ENCODE peak calls at places on chromosomes 13 and 19, in nine cellular contexts. Q, A, M, U, L, K, Z, X and H are unnamed samples.
A peak's percentile ranks its signal among the peaks of the same experiment; 100 is the strongest.

GRCh38 chr19:47658431-47659383 is 49.8 kb downstream of the BICRA start:
- DNase-seq in Q (no peak), A (peak; percentile 67), M (peak; percentile 52), U (no peak), L (no peak), K (no peak), Z (peak; percentile 79), X (no peak), H (no peak)

GRCh38 chr13:70623260-70623659 is 515.0 kb upstream of the KLHL1 start:
- DNase-seq in Q (peak; percentile 26), A (peak; percentile 17), M (no peak), U (no peak), L (no peak), K (no peak), Z (no peak), X (peak; percentile 0), H (no peak)

GRCh38 chr19:30046522-30046921 is 104.5 kb downstream of the URI1 start:
- DNase-seq in Q (no peak), A (no peak), M (no peak), U (no peak), L (no peak), K (no peak), Z (no peak), X (peak; percentile 1), H (no peak)

GRCh38 chr13:50123002-50123401 is 107.8 kb downstream of the KCNRG start:
- DNase-seq in Q (no peak), A (no peak), M (no peak), U (no peak), L (no peak), K (no peak), Z (no peak), X (no peak), H (no peak)

GRCh38 chr19:29263305-29264080 is 50.5 kb upstream of the UQCRFS1 start:
- DNase-seq in Q (peak; percentile 57), A (peak; percentile 64), M (peak; percentile 73), U (peak; percentile 59), L (peak; percentile 4), K (peak; percentile 50), Z (peak; percentile 49), X (peak; percentile 17), H (peak; percentile 46)

GRCh38 chr13:49996166-49996915 is 501 bp upstream of the TRIM13 start:
- DNase-seq in Q (peak; percentile 92), A (peak; percentile 97), M (peak; percentile 90), U (peak; percentile 52), L (peak; percentile 87), K (peak; percentile 77), Z (peak; percentile 93), X (peak; percentile 90), H (peak; percentile 88)

GRCh38 chr19:19406878-19407639 is 1.6 kb downstream of the GATAD2A start:
- DNase-seq in Q (no peak), A (peak; percentile 72), M (peak; percentile 34), U (no peak), L (peak; percentile 56), K (no peak), Z (peak; percentile 72), X (peak; percentile 45), H (no peak)

GRCh38 chr19:2575734-2576481 is 100.0 kb downstream of the GADD45B start:
- DNase-seq in Q (no peak), A (peak; percentile 68), M (peak; percentile 28), U (no peak), L (no peak), K (peak; percentile 18), Z (peak; percentile 47), X (peak; percentile 69), H (no peak)

GRCh38 chr19:1819211-1819975 is 7.3 kb upstream of the ATP8B3 start:
- DNase-seq in Q (no peak), A (no peak), M (no peak), U (no peak), L (no peak), K (no peak), Z (no peak), X (no peak), H (no peak)

GRCh38 chr19:40578442-40578908 is 1.8 kb downstream of the SHKBP1 start:
- DNase-seq in Q (no peak), A (no peak), M (no peak), U (peak; percentile 79), L (no peak), K (no peak), Z (no peak), X (peak; percentile 41), H (no peak)

GRCh38 chr13:37617162-37617561 is 18.6 kb upstream of the POSTN start:
- DNase-seq in Q (no peak), A (peak; percentile 6), M (peak; percentile 3), U (no peak), L (peak; percentile 24), K (no peak), Z (no peak), X (peak; percentile 80), H (no peak)

GRCh38 chr13:77328819-77329132 is 1.9 kb upstream of the MYCBP2 start:
- DNase-seq in Q (no peak), A (no peak), M (no peak), U (no peak), L (no peak), K (no peak), Z (no peak), X (no peak), H (no peak)

GRCh38 chr13:77326905-77327604 is at the start of gene MYCBP2:
- DNase-seq in Q (peak; percentile 93), A (peak; percentile 98), M (peak; percentile 85), U (peak; percentile 77), L (peak; percentile 99), K (peak; percentile 85), Z (peak; percentile 98), X (peak; percentile 99), H (peak; percentile 96)

GRCh38 chr13:77330009-77330471 is 3.1 kb upstream of the MYCBP2 start:
- DNase-seq in Q (no peak), A (no peak), M (no peak), U (no peak), L (no peak), K (no peak), Z (no peak), X (no peak), H (no peak)

GRCh38 chr13:77331421-77331820 is 4.5 kb upstream of the MYCBP2 start:
- DNase-seq in Q (no peak), A (no peak), M (no peak), U (no peak), L (no peak), K (no peak), Z (no peak), X (no peak), H (no peak)

GRCh38 chr13:77329133-77330008 is 2.5 kb upstream of the MYCBP2 start:
- DNase-seq in Q (peak; percentile 83), A (peak; percentile 93), M (peak; percentile 44), U (peak; percentile 68), L (peak; percentile 92), K (peak; percentile 76), Z (peak; percentile 90), X (peak; percentile 96), H (peak; percentile 54)
- TF ChIP-seq CTCF in Q (no peak), A (no peak), M (no peak), U (no peak), L (no peak), K (no peak), Z (no peak), X (no peak), H (no peak)

GRCh38 chr19:37718357-37718756 is 1.2 kb downstream of the ZNF607 start:
- DNase-seq in Q (no peak), A (peak; percentile 6), M (no peak), U (no peak), L (peak; percentile 2), K (no peak), Z (peak; percentile 27), X (no peak), H (no peak)

GRCh38 chr19:37719927-37720265 is 335 bp upstream of the ZNF607 start:
- DNase-seq in Q (no peak), A (no peak), M (no peak), U (no peak), L (no peak), K (no peak), Z (no peak), X (no peak), H (no peak)

GRCh38 chr19:37725181-37725580 is 5.6 kb upstream of the ZNF607 start:
- DNase-seq in Q (no peak), A (no peak), M (no peak), U (no peak), L (no peak), K (no peak), Z (no peak), X (no peak), H (no peak)

GRCh38 chr19:37716140-37716539 is 3.4 kb downstream of the ZNF607 start:
- DNase-seq in Q (no peak), A (no peak), M (no peak), U (no peak), L (no peak), K (no peak), Z (no peak), X (no peak), H (no peak)

GRCh38 chr19:37719111-37719926 is at the start of gene ZNF607:
- DNase-seq in Q (peak; percentile 95), A (peak; percentile 98), M (peak; percentile 96), U (peak; percentile 99), L (peak; percentile 91), K (peak; percentile 90), Z (peak; percentile 95), X (peak; percentile 84), H (peak; percentile 93)
- TF ChIP-seq CTCF in Q (peak; percentile 59), A (peak; percentile 58), M (no peak), U (peak; percentile 58), L (peak; percentile 71), K (peak; percentile 68), Z (peak; percentile 35), X (peak; percentile 53), H (peak; percentile 65)

DNA sequence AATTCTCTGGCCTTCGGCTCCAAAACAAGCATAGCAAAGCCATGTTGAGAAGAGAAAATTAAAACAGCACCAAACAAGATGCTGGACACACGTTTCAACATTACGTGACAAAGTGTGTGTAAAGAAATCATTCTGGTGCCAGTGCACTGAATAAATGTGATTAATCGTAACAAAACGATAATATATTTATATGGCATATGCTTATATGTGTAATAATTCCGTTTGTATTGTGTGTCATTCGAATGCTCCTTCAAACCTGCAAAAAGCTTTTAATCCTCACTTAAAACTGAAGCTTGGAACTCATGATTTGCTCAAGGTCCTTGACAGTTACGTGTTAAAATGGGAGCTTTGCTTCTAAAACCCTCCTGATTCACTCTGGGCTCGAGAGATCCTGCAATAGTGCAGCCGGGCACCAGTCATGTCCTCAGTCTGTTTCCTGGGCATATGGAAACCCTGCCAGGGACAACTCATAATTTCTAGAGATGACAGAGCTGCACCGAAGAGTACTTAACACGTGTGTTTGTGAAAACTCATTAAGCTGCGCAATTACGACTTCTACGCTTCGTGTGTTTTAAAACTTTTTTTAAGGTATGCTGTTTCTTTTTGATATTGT is 731 bp upstream of the AKAP8L start:
- DNase-seq in Q (no peak), A (no peak), M (no peak), U (no peak), L (no peak), K (no peak), Z (no peak), X (no peak), H (no peak)
- TF ChIP-seq CTCF in Q (no peak), A (no peak), M (no peak), U (no peak), L (no peak), K (no peak), Z (no peak), X (no peak), H (no peak)

DNA sequence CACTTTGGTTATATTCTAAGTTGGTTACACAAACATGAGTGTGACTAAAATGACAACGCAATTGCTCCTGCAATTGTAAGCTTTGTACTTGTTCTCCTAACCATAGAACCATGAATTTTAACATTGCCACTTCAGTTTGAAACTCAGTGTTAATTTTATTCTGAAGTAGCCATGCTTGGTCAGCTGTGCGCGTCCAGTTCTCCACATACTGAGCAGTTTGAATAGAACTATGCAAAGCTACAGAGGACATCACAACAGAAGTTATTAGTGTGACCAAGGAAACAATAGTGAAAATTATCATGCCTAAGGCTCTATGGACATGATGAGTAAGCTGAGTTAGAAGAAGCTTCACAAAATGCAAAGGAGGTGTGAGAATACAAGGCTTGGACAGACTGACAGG is 19.6 kb upstream of the ZNF100 start:
- DNase-seq in Q (no peak), A (no peak), M (no peak), U (no peak), L (no peak), K (no peak), Z (no peak), X (no peak), H (no peak)
- TF ChIP-seq CTCF in Q (no peak), A (no peak), M (no peak), U (no peak), L (no peak), K (no peak), Z (no peak), X (no peak), H (no peak)